ENCODE peak calls at places on chromosomes 7 and 10, in four cellular contexts. Y, P, T and G are unnamed samples.

GRCh38 chr10:100808851-100809250 is 63.5 kb downstream of the PAX2 start:
- DNase-seq in P (no peak), Y (no peak), T (no peak), G (no peak)

GRCh38 chr7:27166475-27167169 is 1.3 kb upstream of the HOXA9 start:
- DNase-seq in T (no peak), Y (no peak), P (no peak), G (no peak)

GRCh38 chr10:1462994-1463633 is 274.2 kb downstream of the ADARB2 start:
- DNase-seq in P (no peak), Y (no peak), T (no peak), G (no peak)

GRCh38 chr10:4144802-4145201 is 359.8 kb upstream of the KLF6 start:
- DNase-seq in Y (no peak), P (no peak), T (no peak), G (no peak)

GRCh38 chr7:332020-332517 is 42.1 kb downstream of the FOXL3 start:
- DNase-seq in P (no peak), T (no peak), Y (no peak), G (no peak)

GRCh38 chr7:158541330-158542010 is 46.2 kb downstream of the PTPRN2 start:
- DNase-seq in T (peak; percentile 63), Y (no peak), P (no peak), G (no peak)

GRCh38 chr7:40717242-40717641 is 582.4 kb downstream of the SUGCT start:
- DNase-seq in P (no peak), Y (peak; percentile 25), T (peak; percentile 7), G (peak; percentile 62)

GRCh38 chr7:30068117-30068516 is 39.9 kb downstream of the PLEKHA8 start:
- DNase-seq in P (no peak), Y (no peak), T (no peak), G (no peak)

GRCh38 chr10:108544500-108545120 is 1378.7 kb downstream of the XPNPEP1 start:
- DNase-seq in P (no peak), Y (peak; percentile 3), T (peak; percentile 35), G (peak; percentile 83)

GRCh38 chr10:3502606-3503005 is 282.4 kb downstream of the KLF6 start:
- DNase-seq in P (no peak), T (no peak), Y (no peak), G (no peak)

GRCh38 chr7:111836592-111836991 is 274.3 kb upstream of the IMMP2L start:
- DNase-seq in P (no peak), T (no peak), Y (no peak), G (no peak)

GRCh38 chr10:1635340-1635739 is 102.0 kb downstream of the ADARB2 start:
- DNase-seq in Y (no peak), P (no peak), T (peak; percentile 4), G (no peak)

GRCh38 chr10:28734940-28735759 is 57.8 kb downstream of the BAMBI start:
- DNase-seq in Y (peak; percentile 95), T (peak; percentile 87), P (no peak), G (peak; percentile 19)

GRCh38 chr7:103735377-103735776 is 254.1 kb downstream of the RELN start:
- DNase-seq in P (no peak), Y (peak; percentile 7), T (no peak), G (no peak)

GRCh38 chr10:49056356-49056755 is 59.0 kb downstream of the VSTM4 start:
- DNase-seq in Y (no peak), T (no peak), P (no peak), G (no peak)

GRCh38 chr7:93544686-93545085 is 29.8 kb downstream of the CALCR start:
- DNase-seq in Y (no peak), T (no peak), P (no peak), G (no peak)

GRCh38 chr7:49766966-49767365 is 6.5 kb upstream of the VWC2 start:
- DNase-seq in Y (no peak), P (peak; percentile 78), T (no peak), G (no peak)

GRCh38 chr7:2041496-2042367 is 191.0 kb downstream of the MAD1L1 start:
- DNase-seq in Y (no peak), P (no peak), T (no peak), G (no peak)

GRCh38 chr7:20327047-20327446 is 3.7 kb upstream of the ITGB8 start:
- DNase-seq in T (no peak), P (no peak), Y (no peak), G (no peak)

GRCh38 chr10:94085288-94085687 is 91.6 kb downstream of the PLCE1 start:
- DNase-seq in T (no peak), P (no peak), Y (no peak), G (no peak)

DNA sequence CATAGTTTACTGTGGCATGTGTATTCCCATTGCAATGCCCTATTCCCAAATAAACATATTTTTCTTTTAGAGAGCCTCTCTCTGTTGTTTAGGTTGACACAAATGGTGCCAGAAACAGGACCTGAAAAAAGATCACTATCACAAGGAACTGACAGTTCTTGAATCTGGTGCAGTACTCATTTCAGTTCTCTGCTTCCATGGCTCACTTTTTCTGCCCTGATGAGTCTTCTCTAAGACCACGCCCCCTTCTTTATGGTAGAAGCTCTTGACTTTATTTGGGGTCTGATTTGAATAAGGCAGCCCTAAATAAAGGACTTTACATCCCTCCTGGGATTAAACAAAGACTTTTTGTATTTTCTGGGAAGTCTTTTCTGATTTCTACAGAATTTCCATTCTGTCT is 3.5 kb upstream of the CCDC126 start:
- DNase-seq in P (no peak), T (no peak), Y (no peak), G (no peak)
- TF ChIP-seq GABPA in P (no peak), T (no peak), Y (no peak), G (no peak)

GRCh38 chr7:142181966-142182365 is 70.4 kb downstream of the MGAM2 start:
- DNase-seq in P (no peak), T (no peak), Y (no peak), G (no peak)

GRCh38 chr7:142176901-142177300 is 65.4 kb downstream of the MGAM2 start:
- DNase-seq in P (no peak), T (no peak), Y (no peak), G (no peak)

GRCh38 chr7:142177869-142178268 is 66.4 kb downstream of the MGAM2 start:
- DNase-seq in Y (no peak), T (no peak), P (no peak), G (no peak)

GRCh38 chr7:142185069-142185468 is 72.8 kb downstream of the PRSS58 start:
- DNase-seq in P (no peak), Y (no peak), T (no peak), G (no peak)

DNA sequence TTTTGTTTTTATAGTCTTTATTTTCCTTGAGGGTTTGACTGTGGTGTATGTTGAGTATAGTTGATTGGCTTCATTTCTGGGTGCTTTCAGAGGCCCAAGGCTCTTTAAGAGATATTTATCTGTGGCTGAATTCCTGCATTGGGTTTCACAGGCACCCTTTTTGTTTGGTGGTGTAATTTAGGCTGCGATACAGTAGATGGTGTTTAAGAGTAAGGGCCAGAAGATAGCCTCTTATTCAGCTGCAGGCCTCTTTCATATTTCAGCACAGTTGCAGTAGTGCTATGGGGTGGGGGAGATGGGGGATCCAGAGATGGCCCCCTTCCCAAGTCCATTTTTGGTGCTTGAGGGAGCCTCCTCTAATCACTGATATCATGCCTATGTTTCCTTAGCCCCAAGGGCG is 69.7 kb downstream of the MGAM2 start:
- DNase-seq in P (no peak), Y (no peak), T (no peak), G (no peak)
- TF ChIP-seq CBX5 in P (no peak), Y (no peak), T (no peak), G (no peak)

GRCh38 chr10:124701435-124701834 is 42.7 kb downstream of the FAM53B start:
- DNase-seq in T (peak; percentile 13), P (no peak), Y (no peak), G (no peak)
- TF ChIP-seq GABPA in T (no peak), P (no peak), Y (no peak), G (no peak)

GRCh38 chr10:79142064-79142491 is 73.3 kb downstream of the ZMIZ1 start:
- DNase-seq in T (no peak), Y (no peak), P (no peak), G (no peak)
- TF ChIP-seq CBX5 in T (no peak), Y (no peak), P (no peak), G (no peak)

GRCh38 chr10:44813201-44813600 is 97.9 kb upstream of the TMEM72 start:
- DNase-seq in Y (no peak), T (no peak), P (no peak), G (no peak)

GRCh38 chr10:44806895-44807294 is 104.2 kb upstream of the TMEM72 start:
- DNase-seq in Y (no peak), T (no peak), P (no peak), G (no peak)

GRCh38 chr10:44811072-44811471 is 100.1 kb upstream of the TMEM72 start:
- DNase-seq in Y (no peak), P (no peak), T (no peak), G (no peak)

GRCh38 chr10:44807451-44807850 is 103.7 kb upstream of the TMEM72 start:
- DNase-seq in T (no peak), P (no peak), Y (no peak), G (no peak)

DNA sequence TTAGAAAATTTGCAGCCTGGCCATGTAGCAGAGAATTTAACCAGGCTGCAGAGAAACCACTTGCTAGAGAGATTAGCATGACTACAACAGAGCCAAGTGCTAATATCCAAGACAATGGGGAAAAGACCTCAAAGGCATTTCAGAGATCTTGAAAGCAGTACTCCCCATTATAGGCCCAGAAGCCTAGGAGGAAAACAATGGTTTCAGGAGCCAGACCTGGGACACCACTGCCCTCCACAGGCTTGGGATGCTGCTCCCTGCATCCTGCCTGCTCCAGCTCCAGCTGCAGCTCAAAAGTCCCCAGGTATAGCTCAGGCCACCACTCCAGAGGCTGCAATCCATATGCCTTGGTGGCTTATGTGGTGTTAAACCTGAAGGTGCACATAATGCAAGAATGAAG is 101.5 kb upstream of the TMEM72 start:
- DNase-seq in P (no peak), T (no peak), Y (no peak), G (peak; percentile 58)
- TF ChIP-seq GABPA in P (no peak), T (no peak), Y (no peak), G (no peak)

DNA sequence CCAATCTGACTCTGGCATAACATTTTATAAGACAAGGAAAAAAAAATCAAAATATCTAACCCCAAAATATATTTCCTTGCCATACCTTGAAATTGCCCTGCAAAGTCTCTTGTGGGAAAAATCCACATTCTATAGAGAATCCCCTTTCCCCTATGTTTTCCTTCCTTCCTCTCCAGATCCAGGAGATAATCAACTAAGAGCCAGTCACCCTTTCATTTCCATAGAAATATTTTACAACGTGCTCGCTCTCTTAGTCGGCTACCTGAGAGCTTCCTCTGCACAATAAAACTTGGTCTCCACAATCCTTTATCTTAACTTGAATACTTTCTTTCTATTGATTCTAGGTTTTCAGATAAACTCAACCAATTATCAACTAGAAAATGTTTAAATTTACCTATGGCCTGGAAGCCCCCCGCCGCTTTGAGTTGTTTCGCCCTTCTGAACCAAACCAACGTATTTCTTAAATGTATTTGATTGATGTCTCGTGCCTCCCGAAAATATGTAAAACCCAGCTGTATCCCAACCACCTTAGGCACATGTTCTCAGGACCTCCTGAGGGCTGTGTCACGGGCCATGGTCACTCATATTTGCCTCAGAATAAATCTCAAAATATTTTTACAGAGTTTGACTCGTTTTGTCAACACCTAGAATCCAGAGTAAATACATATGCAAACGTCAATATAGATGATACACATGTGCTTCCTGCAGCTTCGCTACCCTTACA is 868 bp downstream of the PSAP start:
- DNase-seq in Y (no peak), T (no peak), P (no peak), G (no peak)
- TF ChIP-seq CBX5 in Y (no peak), T (no peak), P (no peak), G (no peak)